ENCODE peak calls at places on chromosome 15, in eight cellular contexts. S is lower lobe of right lung, Y is stomach, V is fibroblast of mammary gland, R is kidney, K is uterus, H is astrocyte of the spinal cord, O is GM13976. Z is an unnamed sample.

GRCh38 chr15:57472861-57473260 is 96.6 kb downstream of the CGNL1 start:
- DNase-seq in S (no peak), Y (no peak), V (peak), R (no peak), K (no peak), H (no peak), O (no peak), Z (no peak)

GRCh38 chr15:69845159-69845558 is 252.6 kb downstream of the TLE3 start:
- DNase-seq in S (no peak), Y (no peak), V (no peak), R (no peak), K (no peak), H (no peak), O (no peak), Z (no peak)

GRCh38 chr15:85047271-85047948 is 65.8 kb downstream of the PDE8A start:
- DNase-seq in S (no peak), Y (no peak), V (peak), R (no peak), K (no peak), H (peak), O (peak), Z (peak)

GRCh38 chr15:27237319-27237939 is 266.4 kb downstream of the GABRG3 start:
- DNase-seq in S (no peak), Y (no peak), V (no peak), R (no peak), K (no peak), H (no peak), O (no peak), Z (no peak)

GRCh38 chr15:75224281-75224680 is 22.6 kb downstream of the C15orf39 start:
- DNase-seq in S (no peak), Y (no peak), V (no peak), R (peak), K (no peak), H (no peak), O (no peak), Z (no peak)

GRCh38 chr15:60673918-60674558 is 195.1 kb upstream of the ICE2 start:
- DNase-seq in S (no peak), Y (peak), V (peak), R (no peak), K (peak), H (peak), O (no peak), Z (peak)

GRCh38 chr15:99482993-99483392 is 82.8 kb upstream of the MEF2A start:
- DNase-seq in S (no peak), Y (no peak), V (no peak), R (no peak), K (no peak), H (no peak), O (no peak), Z (no peak)

GRCh38 chr15:90593469-90594158 is 63.9 kb downstream of the CRTC3 start:
- DNase-seq in S (no peak), Y (no peak), V (no peak), R (no peak), K (no peak), H (no peak), O (no peak), Z (no peak)

GRCh38 chr15:67240235-67241131 is 14.0 kb downstream of the AAGAB start:
- DNase-seq in S (no peak), Y (peak), V (no peak), R (no peak), K (no peak), H (no peak), O (no peak), Z (peak)

GRCh38 chr15:42693496-42693895 is 43.4 kb downstream of the CDAN1 start:
- DNase-seq in S (no peak), Y (no peak), V (no peak), R (no peak), K (no peak), H (no peak), O (no peak), Z (no peak)

GRCh38 chr15:23073890-23074631 is 34.7 kb upstream of the TUBGCP5 start:
- DNase-seq in S (peak), Y (no peak), V (no peak), R (no peak), K (no peak), H (no peak), O (no peak), Z (no peak)

GRCh38 chr15:45180201-45180600 is 7.6 kb downstream of the SHF start:
- DNase-seq in S (no peak), Y (no peak), V (no peak), R (no peak), K (no peak), H (peak), O (no peak), Z (no peak)

GRCh38 chr15:93168913-93169312 is 79.9 kb upstream of the RGMA start:
- DNase-seq in S (no peak), Y (no peak), V (no peak), R (no peak), K (no peak), H (peak), O (no peak), Z (no peak)

GRCh38 chr15:60396964-60397771 is 618 bp downstream of the ANXA2 start:
- DNase-seq in S (peak), Y (peak), V (peak), R (peak), K (peak), H (peak), O (peak), Z (peak)

GRCh38 chr15:101137312-101137940 is 114.4 kb downstream of the CHSY1 start:
- DNase-seq in S (peak), Y (no peak), V (no peak), R (peak), K (no peak), H (no peak), O (no peak), Z (no peak)
- TF ChIP-seq CTCF in S (no peak), Y (no peak), V (no peak), R (no peak), K (no peak), H (no peak), O (no peak), Z (no peak)

GRCh38 chr15:29942144-29942543 is 119.9 kb upstream of the TJP1 start:
- DNase-seq in S (no peak), Y (no peak), V (peak), R (no peak), K (no peak), H (no peak), O (no peak), Z (no peak)
- TF ChIP-seq CTCF in S (peak), Y (no peak), V (peak), R (peak), K (peak), H (peak), O (no peak), Z (no peak)

DNA sequence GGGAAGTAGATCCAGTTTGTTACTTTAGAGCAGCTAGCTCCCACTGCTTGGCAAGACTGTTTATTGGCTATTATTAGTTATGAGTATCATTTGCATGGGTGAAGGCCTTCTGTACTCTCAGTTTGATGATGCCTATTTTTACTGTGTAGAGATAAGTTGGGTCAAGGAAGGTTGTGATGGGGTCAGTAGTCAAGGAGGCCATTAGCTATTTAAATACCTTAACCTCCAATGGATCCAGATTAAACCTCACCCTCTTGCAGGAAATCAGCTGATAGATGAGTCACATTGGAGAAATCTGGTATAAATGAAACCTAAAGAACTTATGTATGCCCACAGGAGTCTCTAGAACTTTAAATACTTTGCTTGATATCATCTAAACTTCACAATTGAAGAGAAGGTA is 45.0 kb downstream of the THBS1 start:
- DNase-seq in S (no peak), Y (no peak), V (peak), R (no peak), K (no peak), H (peak), O (no peak), Z (peak)
- TF ChIP-seq CTCF in S (no peak), Y (no peak), V (no peak), R (no peak), K (no peak), H (no peak), O (no peak), Z (no peak)

GRCh38 chr15:101151286-101151685 is 100.6 kb downstream of the CHSY1 start:
- DNase-seq in S (peak), Y (no peak), V (no peak), R (no peak), K (no peak), H (no peak), O (no peak), Z (peak)

GRCh38 chr15:101149864-101150722 is 101.8 kb downstream of the CHSY1 start:
- DNase-seq in S (peak), Y (no peak), V (no peak), R (no peak), K (no peak), H (no peak), O (no peak), Z (no peak)

GRCh38 chr15:101150723-101151040 is 101.2 kb downstream of the CHSY1 start:
- DNase-seq in S (peak), Y (no peak), V (no peak), R (no peak), K (no peak), H (no peak), O (no peak), Z (no peak)

GRCh38 chr15:101153801-101154656 is 97.8 kb downstream of the CHSY1 start:
- DNase-seq in S (peak), Y (no peak), V (no peak), R (no peak), K (no peak), H (no peak), O (no peak), Z (no peak)

DNA sequence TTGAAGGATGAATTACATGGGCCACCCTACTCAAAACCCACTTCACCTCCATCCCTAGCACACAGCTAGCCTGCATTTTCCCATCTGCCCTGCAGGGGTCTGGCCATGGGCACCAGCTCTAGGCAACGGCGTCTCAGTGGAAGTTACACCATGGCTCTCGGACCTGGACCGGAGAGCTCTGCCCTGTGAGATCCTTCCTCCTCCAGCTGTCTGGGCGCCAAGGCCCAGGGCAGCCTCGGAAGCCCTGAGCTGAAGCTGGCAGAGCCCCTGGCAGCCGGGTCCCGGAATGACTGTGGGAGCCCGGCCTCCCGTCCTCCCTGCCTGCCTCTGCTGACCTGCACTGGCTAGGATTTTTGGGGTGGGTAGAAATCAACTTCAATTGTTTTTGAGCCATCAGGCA is 98.9 kb downstream of the CHSY1 start:
- DNase-seq in S (peak), Y (no peak), V (no peak), R (no peak), K (no peak), H (no peak), O (no peak), Z (no peak)
- TF ChIP-seq CTCF in S (peak), Y (no peak), V (peak), R (no peak), K (no peak), H (peak), O (peak), Z (peak)

GRCh38 chr15:48967336-48967735 is 3.6 kb upstream of the SHC4 start:
- DNase-seq in S (no peak), Y (no peak), V (no peak), R (no peak), K (no peak), H (no peak), O (no peak), Z (no peak)

GRCh38 chr15:48966595-48967301 is 3.0 kb upstream of the SHC4 start:
- DNase-seq in S (no peak), Y (no peak), V (peak), R (no peak), K (no peak), H (peak), O (peak), Z (peak)

GRCh38 chr15:48964898-48965297 is 1.2 kb upstream of the SHC4 start:
- DNase-seq in S (no peak), Y (no peak), V (no peak), R (no peak), K (no peak), H (no peak), O (no peak), Z (no peak)

GRCh38 chr15:48968066-48968465 is 4.3 kb upstream of the SHC4 start:
- DNase-seq in S (no peak), Y (no peak), V (no peak), R (no peak), K (no peak), H (no peak), O (no peak), Z (no peak)

DNA sequence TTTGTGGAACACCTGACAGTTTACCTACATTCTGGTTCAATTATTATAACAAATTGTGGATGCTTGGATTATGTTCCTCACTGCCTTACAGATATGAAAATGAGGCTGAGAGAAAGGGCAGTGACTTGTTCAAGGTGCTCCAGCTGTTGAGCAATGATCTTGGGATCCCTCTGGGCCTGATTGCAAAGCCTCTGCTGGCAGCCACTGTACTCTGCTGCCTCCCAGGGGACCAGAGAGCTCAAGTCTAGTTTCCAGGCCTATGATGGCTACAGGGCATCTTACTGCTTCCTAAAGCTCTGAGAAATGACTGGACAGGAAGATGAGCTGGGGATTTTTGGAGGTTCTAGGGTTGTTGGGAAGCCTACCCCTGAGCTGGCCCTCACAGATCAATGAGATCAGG is 2.3 kb upstream of the SHC4 start:
- DNase-seq in S (no peak), Y (no peak), V (peak), R (no peak), K (no peak), H (peak), O (peak), Z (peak)
- TF ChIP-seq CTCF in S (no peak), Y (no peak), V (peak), R (no peak), K (no peak), H (peak), O (peak), Z (peak)

DNA sequence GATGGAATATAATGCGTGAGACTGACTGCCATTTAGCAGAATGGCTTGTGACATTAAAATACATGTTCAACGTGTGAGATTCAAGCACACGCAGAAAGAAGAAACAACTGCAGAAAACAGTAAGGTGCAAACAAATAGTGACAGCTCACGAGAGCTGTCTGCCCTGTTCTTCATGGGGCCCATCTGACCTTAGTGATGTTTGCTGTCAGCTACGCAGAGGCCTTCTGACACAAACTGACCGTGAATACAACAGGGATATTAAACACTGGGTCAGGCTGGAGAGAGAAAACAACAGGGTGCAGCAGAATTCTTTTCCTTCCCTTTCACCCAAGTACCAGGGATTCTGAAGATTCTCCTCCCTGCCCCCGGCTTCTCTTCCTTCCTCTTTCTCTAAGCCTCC is 2.2 kb downstream of the TNFAIP8L3 start:
- DNase-seq in S (no peak), Y (no peak), V (no peak), R (no peak), K (no peak), H (no peak), O (no peak), Z (no peak)
- TF ChIP-seq CTCF in S (no peak), Y (no peak), V (no peak), R (no peak), K (no peak), H (no peak), O (no peak), Z (no peak)

GRCh38 chr15:88894348-88894818 is 961 bp downstream of the HAPLN3 start:
- DNase-seq in S (peak), Y (peak), V (peak), R (peak), K (peak), H (peak), O (peak), Z (peak)
- TF ChIP-seq CTCF in S (peak), Y (peak), V (peak), R (peak), K (peak), H (peak), O (peak), Z (peak)